ENCODE peak calls at places on chromosomes 2 and 18, in eight cellular contexts. One of them, this sample, is unnamed.

GRCh38 chr2:121479882-121480522 is 50.7 kb upstream of the RNU4ATAC start:
- DNase-seq in psoas muscle: no peak
- DNase-seq in upper lobe of right lung: no peak
- DNase-seq in pancreas: peak; percentile 74
- DNase-seq in ovary: no peak
- DNase-seq in heart right ventricle: no peak
- DNase-seq in H1: peak; percentile 58
- DNase-seq in Karpas-422: peak; percentile 47
- DNase-seq in this sample: no peak

GRCh38 chr18:50320719-50321118 is 33.2 kb upstream of the CXXC1 start:
- DNase-seq in psoas muscle: no peak
- DNase-seq in upper lobe of right lung: no peak
- DNase-seq in pancreas: no peak
- DNase-seq in ovary: no peak
- DNase-seq in heart right ventricle: no peak
- DNase-seq in H1: no peak
- DNase-seq in Karpas-422: no peak
- DNase-seq in this sample: no peak

GRCh38 chr18:74266161-74266560 is 25.6 kb downstream of the CYB5A start:
- DNase-seq in psoas muscle: no peak
- DNase-seq in upper lobe of right lung: no peak
- DNase-seq in pancreas: no peak
- DNase-seq in ovary: no peak
- DNase-seq in heart right ventricle: no peak
- DNase-seq in H1: no peak
- DNase-seq in Karpas-422: no peak
- DNase-seq in this sample: no peak

GRCh38 chr18:34921271-34921670 is 119.9 kb upstream of the MAPRE2 start:
- DNase-seq in psoas muscle: no peak
- DNase-seq in upper lobe of right lung: no peak
- DNase-seq in pancreas: no peak
- DNase-seq in ovary: no peak
- DNase-seq in heart right ventricle: no peak
- DNase-seq in H1: no peak
- DNase-seq in Karpas-422: no peak
- DNase-seq in this sample: no peak

GRCh38 chr2:224023188-224023587 is 15.9 kb downstream of the SERPINE2 start:
- DNase-seq in psoas muscle: no peak
- DNase-seq in upper lobe of right lung: no peak
- DNase-seq in pancreas: no peak
- DNase-seq in ovary: no peak
- DNase-seq in heart right ventricle: no peak
- DNase-seq in H1: no peak
- DNase-seq in Karpas-422: no peak
- DNase-seq in this sample: no peak

GRCh38 chr2:160224060-160224459 is 24.0 kb upstream of the ITGB6 start:
- DNase-seq in psoas muscle: no peak
- DNase-seq in upper lobe of right lung: no peak
- DNase-seq in pancreas: no peak
- DNase-seq in ovary: no peak
- DNase-seq in heart right ventricle: no peak
- DNase-seq in H1: no peak
- DNase-seq in Karpas-422: no peak
- DNase-seq in this sample: no peak

GRCh38 chr2:38665854-38666577 is at the start of gene GALM:
- DNase-seq in psoas muscle: peak; percentile 76
- DNase-seq in upper lobe of right lung: peak; percentile 87
- DNase-seq in pancreas: peak; percentile 91
- DNase-seq in ovary: peak; percentile 88
- DNase-seq in heart right ventricle: peak; percentile 91
- DNase-seq in H1: peak; percentile 81
- DNase-seq in Karpas-422: peak; percentile 85
- DNase-seq in this sample: peak; percentile 54

GRCh38 chr18:8627540-8627939 is 18.3 kb downstream of the RAB12 start:
- DNase-seq in psoas muscle: no peak
- DNase-seq in upper lobe of right lung: no peak
- DNase-seq in pancreas: no peak
- DNase-seq in ovary: no peak
- DNase-seq in heart right ventricle: no peak
- DNase-seq in H1: no peak
- DNase-seq in Karpas-422: no peak
- DNase-seq in this sample: no peak

GRCh38 chr2:172148246-172148645 is 45.5 kb upstream of the DLX2 start:
- DNase-seq in psoas muscle: no peak
- DNase-seq in upper lobe of right lung: no peak
- DNase-seq in pancreas: no peak
- DNase-seq in ovary: no peak
- DNase-seq in heart right ventricle: no peak
- DNase-seq in H1: no peak
- DNase-seq in Karpas-422: no peak
- DNase-seq in this sample: no peak

GRCh38 chr2:240298803-240299709 is 136.4 kb upstream of the GPC1 start:
- DNase-seq in psoas muscle: no peak
- DNase-seq in upper lobe of right lung: peak; percentile 60
- DNase-seq in pancreas: no peak
- DNase-seq in ovary: no peak
- DNase-seq in heart right ventricle: no peak
- DNase-seq in H1: peak; percentile 19
- DNase-seq in Karpas-422: no peak
- DNase-seq in this sample: no peak

GRCh38 chr18:36296591-36297418 is 708 bp upstream of the FHOD3 start:
- DNase-seq in psoas muscle: peak; percentile 66
- DNase-seq in upper lobe of right lung: peak; percentile 70
- DNase-seq in pancreas: peak; percentile 74
- DNase-seq in ovary: peak; percentile 81
- DNase-seq in heart right ventricle: peak; percentile 67
- DNase-seq in H1: peak; percentile 87
- DNase-seq in Karpas-422: no peak
- DNase-seq in this sample: peak; percentile 54

GRCh38 chr2:240136671-240137292 is 677 bp upstream of the COPS9 start:
- DNase-seq in psoas muscle: no peak
- DNase-seq in upper lobe of right lung: no peak
- DNase-seq in pancreas: no peak
- DNase-seq in ovary: peak; percentile 10
- DNase-seq in heart right ventricle: no peak
- DNase-seq in H1: no peak
- DNase-seq in Karpas-422: peak; percentile 51
- DNase-seq in this sample: no peak

GRCh38 chr18:36153203-36153602 is 23.5 kb downstream of the ELP2 start:
- DNase-seq in psoas muscle: no peak
- DNase-seq in upper lobe of right lung: no peak
- DNase-seq in pancreas: no peak
- DNase-seq in ovary: peak; percentile 35
- DNase-seq in heart right ventricle: no peak
- DNase-seq in H1: no peak
- DNase-seq in Karpas-422: no peak
- DNase-seq in this sample: no peak

GRCh38 chr2:133489641-133490411 is 78.4 kb downstream of the NCKAP5 start:
- DNase-seq in psoas muscle: peak; percentile 47
- DNase-seq in upper lobe of right lung: no peak
- DNase-seq in pancreas: no peak
- DNase-seq in ovary: peak; percentile 43
- DNase-seq in heart right ventricle: peak; percentile 16
- DNase-seq in H1: no peak
- DNase-seq in Karpas-422: no peak
- DNase-seq in this sample: no peak

GRCh38 chr2:54370405-54371104 is 85.6 kb upstream of the SPTBN1 start:
- DNase-seq in psoas muscle: peak; percentile 17
- DNase-seq in upper lobe of right lung: no peak
- DNase-seq in pancreas: no peak
- DNase-seq in ovary: no peak
- DNase-seq in heart right ventricle: peak; percentile 74
- DNase-seq in H1: no peak
- DNase-seq in Karpas-422: no peak
- DNase-seq in this sample: no peak

GRCh38 chr2:101368371-101368770 is 18.9 kb downstream of the CREG2 start:
- DNase-seq in psoas muscle: no peak
- DNase-seq in upper lobe of right lung: no peak
- DNase-seq in pancreas: no peak
- DNase-seq in ovary: no peak
- DNase-seq in heart right ventricle: no peak
- DNase-seq in H1: no peak
- DNase-seq in Karpas-422: no peak
- DNase-seq in this sample: no peak

GRCh38 chr2:111523009-111523408 is 361.0 kb downstream of the ANAPC1 start:
- DNase-seq in psoas muscle: peak; percentile 21
- DNase-seq in upper lobe of right lung: no peak
- DNase-seq in pancreas: no peak
- DNase-seq in ovary: no peak
- DNase-seq in heart right ventricle: no peak
- DNase-seq in H1: no peak
- DNase-seq in Karpas-422: no peak
- DNase-seq in this sample: no peak

GRCh38 chr2:17317439-17317976 is 200.7 kb downstream of the RAD51AP2 start:
- DNase-seq in psoas muscle: no peak
- DNase-seq in upper lobe of right lung: no peak
- DNase-seq in pancreas: no peak
- DNase-seq in ovary: no peak
- DNase-seq in heart right ventricle: no peak
- DNase-seq in H1: no peak
- DNase-seq in Karpas-422: no peak
- DNase-seq in this sample: no peak

GRCh38 chr2:44638649-44639048 is 276.9 kb downstream of the CAMKMT start:
- DNase-seq in psoas muscle: no peak
- DNase-seq in upper lobe of right lung: no peak
- DNase-seq in pancreas: no peak
- DNase-seq in ovary: no peak
- DNase-seq in heart right ventricle: peak; percentile 52
- DNase-seq in H1: no peak
- DNase-seq in Karpas-422: no peak
- DNase-seq in this sample: no peak

GRCh38 chr2:235669983-235670962 is 176.4 kb downstream of the AGAP1 start:
- DNase-seq in psoas muscle: peak; percentile 68
- DNase-seq in upper lobe of right lung: peak; percentile 74
- DNase-seq in pancreas: no peak
- DNase-seq in ovary: peak; percentile 73
- DNase-seq in heart right ventricle: peak; percentile 57
- DNase-seq in H1: peak; percentile 78
- DNase-seq in Karpas-422: no peak
- DNase-seq in this sample: no peak

GRCh38 chr18:8601277-8602032 is 7.8 kb upstream of the RAB12 start:
- DNase-seq in psoas muscle: no peak
- DNase-seq in upper lobe of right lung: no peak
- DNase-seq in pancreas: no peak
- DNase-seq in ovary: no peak
- DNase-seq in heart right ventricle: no peak
- DNase-seq in H1: no peak
- DNase-seq in Karpas-422: peak; percentile 51
- DNase-seq in this sample: no peak

GRCh38 chr18:68942230-68942629 is 144.3 kb downstream of the CCDC102B start:
- DNase-seq in psoas muscle: no peak
- DNase-seq in upper lobe of right lung: no peak
- DNase-seq in pancreas: no peak
- DNase-seq in ovary: no peak
- DNase-seq in heart right ventricle: no peak
- DNase-seq in H1: no peak
- DNase-seq in Karpas-422: no peak
- DNase-seq in this sample: no peak
- H3K27ac ChIP-seq in psoas muscle: no peak overlapping the region
- H3K27ac ChIP-seq in upper lobe of right lung: no peak overlapping the region
- H3K27ac ChIP-seq in pancreas: no peak overlapping the region
- H3K27ac ChIP-seq in ovary: no peak overlapping the region
- H3K27ac ChIP-seq in heart right ventricle: no peak overlapping the region
- H3K27ac ChIP-seq in H1: no peak overlapping the region
- H3K27ac ChIP-seq in Karpas-422: no peak overlapping the region
- H3K27ac ChIP-seq in this sample: no peak overlapping the region

GRCh38 chr2:129006135-129006885 is 687.6 kb upstream of the HS6ST1 start:
- DNase-seq in psoas muscle: no peak
- DNase-seq in upper lobe of right lung: no peak
- DNase-seq in pancreas: no peak
- DNase-seq in ovary: no peak
- DNase-seq in heart right ventricle: no peak
- DNase-seq in H1: no peak
- DNase-seq in Karpas-422: no peak
- DNase-seq in this sample: no peak
- H3K27ac ChIP-seq in psoas muscle: no peak overlapping the region
- H3K27ac ChIP-seq in upper lobe of right lung: no peak overlapping the region
- H3K27ac ChIP-seq in pancreas: no peak overlapping the region
- H3K27ac ChIP-seq in ovary: no peak overlapping the region
- H3K27ac ChIP-seq in heart right ventricle: no peak overlapping the region
- H3K27ac ChIP-seq in H1: no peak overlapping the region
- H3K27ac ChIP-seq in Karpas-422: no peak overlapping the region
- H3K27ac ChIP-seq in this sample: no peak overlapping the region

GRCh38 chr18:78984941-78985784 is 5.5 kb downstream of the SALL3 start:
- DNase-seq in psoas muscle: no peak
- DNase-seq in upper lobe of right lung: no peak
- DNase-seq in pancreas: no peak
- DNase-seq in ovary: no peak
- DNase-seq in heart right ventricle: no peak
- DNase-seq in H1: no peak
- DNase-seq in Karpas-422: peak; percentile 88
- DNase-seq in this sample: no peak
- H3K27ac ChIP-seq in psoas muscle: no peak overlapping the region
- H3K27ac ChIP-seq in upper lobe of right lung: no peak overlapping the region
- H3K27ac ChIP-seq in pancreas: no peak overlapping the region
- H3K27ac ChIP-seq in ovary: no peak overlapping the region
- H3K27ac ChIP-seq in heart right ventricle: no peak overlapping the region
- H3K27ac ChIP-seq in H1: no peak overlapping the region
- H3K27ac ChIP-seq in Karpas-422: no peak overlapping the region
- H3K27ac ChIP-seq in this sample: peak overlapping the region; percentile 3

GRCh38 chr2:9981646-9982045 is 30.2 kb downstream of the GRHL1 start:
- DNase-seq in psoas muscle: no peak
- DNase-seq in upper lobe of right lung: no peak
- DNase-seq in pancreas: no peak
- DNase-seq in ovary: no peak
- DNase-seq in heart right ventricle: no peak
- DNase-seq in H1: no peak
- DNase-seq in Karpas-422: no peak
- DNase-seq in this sample: no peak

GRCh38 chr2:9980520-9980919 is 29.0 kb downstream of the GRHL1 start:
- DNase-seq in psoas muscle: no peak
- DNase-seq in upper lobe of right lung: no peak
- DNase-seq in pancreas: no peak
- DNase-seq in ovary: no peak
- DNase-seq in heart right ventricle: no peak
- DNase-seq in H1: no peak
- DNase-seq in Karpas-422: no peak
- DNase-seq in this sample: no peak

GRCh38 chr2:9983413-9984216 is 32.1 kb downstream of the GRHL1 start:
- DNase-seq in psoas muscle: no peak
- DNase-seq in upper lobe of right lung: no peak
- DNase-seq in pancreas: no peak
- DNase-seq in ovary: no peak
- DNase-seq in heart right ventricle: no peak
- DNase-seq in H1: no peak
- DNase-seq in Karpas-422: no peak
- DNase-seq in this sample: no peak

GRCh38 chr2:9982891-9983290 is 31.4 kb downstream of the GRHL1 start:
- DNase-seq in psoas muscle: no peak
- DNase-seq in upper lobe of right lung: no peak
- DNase-seq in pancreas: no peak
- DNase-seq in ovary: no peak
- DNase-seq in heart right ventricle: no peak
- DNase-seq in H1: no peak
- DNase-seq in Karpas-422: no peak
- DNase-seq in this sample: no peak

DNA sequence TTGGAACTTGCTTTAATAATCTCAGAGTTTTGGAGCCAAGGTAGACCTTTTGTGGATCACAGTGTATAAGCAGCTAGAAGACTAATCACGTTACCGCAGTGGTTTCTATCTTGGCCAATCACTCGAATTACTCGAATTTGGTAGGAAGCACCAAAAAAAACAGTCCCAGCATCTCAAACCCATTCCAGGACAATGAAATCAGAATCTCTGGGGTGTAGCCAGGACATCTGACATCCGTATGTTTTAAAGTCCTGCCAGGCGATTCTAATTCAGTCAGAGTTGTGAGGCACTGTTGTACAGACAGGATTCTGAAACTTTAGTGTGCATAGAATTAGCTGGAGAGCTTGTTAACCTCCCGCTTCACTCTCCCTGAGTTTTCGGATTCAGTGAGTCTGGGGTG is 30.8 kb downstream of the GRHL1 start:
- DNase-seq in psoas muscle: no peak
- DNase-seq in upper lobe of right lung: no peak
- DNase-seq in pancreas: no peak
- DNase-seq in ovary: no peak
- DNase-seq in heart right ventricle: no peak
- DNase-seq in H1: no peak
- DNase-seq in Karpas-422: no peak
- DNase-seq in this sample: no peak
- H3K27ac ChIP-seq in psoas muscle: peak overlapping the region; percentile 20
- H3K27ac ChIP-seq in upper lobe of right lung: no peak overlapping the region
- H3K27ac ChIP-seq in pancreas: no peak overlapping the region
- H3K27ac ChIP-seq in ovary: no peak overlapping the region
- H3K27ac ChIP-seq in heart right ventricle: no peak overlapping the region
- H3K27ac ChIP-seq in H1: no peak overlapping the region
- H3K27ac ChIP-seq in Karpas-422: no peak overlapping the region
- H3K27ac ChIP-seq in this sample: no peak overlapping the region

This sample was measured in caudate nucleus.